ENCODE peak calls at places on chromosomes 12 and 14, in four cellular contexts. I, K, H and W are unnamed samples.

GRCh38 chr14:100065942-100066574 is 836 bp downstream of the EVL start:
- DNase-seq in I (peak), K (peak), H (no peak), W (peak)

GRCh38 chr14:50344116-50344775 is 32.1 kb downstream of the DMAC2L start:
- DNase-seq in I (peak), K (no peak), H (peak), W (no peak)

GRCh38 chr12:82517808-82518207 is 159.5 kb downstream of the METTL25 start:
- DNase-seq in I (peak), K (no peak), H (no peak), W (no peak)

GRCh38 chr14:76917158-76917596 is 91.0 kb downstream of the LRRC74A start:
- DNase-seq in I (peak), K (no peak), H (peak), W (no peak)

GRCh38 chr14:99427632-99428315 is 52.9 kb downstream of the SETD3 start:
- DNase-seq in I (no peak), K (no peak), H (peak), W (no peak)

GRCh38 chr12:106141003-106141402 is 2.2 kb upstream of the NUAK1 start:
- DNase-seq in I (no peak), K (no peak), H (no peak), W (no peak)

GRCh38 chr12:63317447-63317846 is 166.4 kb upstream of the AVPR1A start:
- DNase-seq in I (no peak), K (no peak), H (no peak), W (no peak)

GRCh38 chr14:63454863-63455622 is 88.1 kb downstream of the PPP2R5E start:
- DNase-seq in I (no peak), K (no peak), H (peak), W (no peak)

GRCh38 chr12:75656650-75657049 is 145.2 kb upstream of the KRR1 start:
- DNase-seq in I (no peak), K (no peak), H (peak), W (no peak)

GRCh38 chr12:119621878-119622277 is 28.3 kb downstream of the TMEM233 start:
- DNase-seq in I (no peak), K (no peak), H (no peak), W (no peak)

GRCh38 chr14:71665157-71665556 is 267.1 kb upstream of the RGS6 start:
- DNase-seq in I (no peak), K (no peak), H (peak), W (no peak)

GRCh38 chr12:91139981-91140659 is 28.8 kb upstream of the LUM start:
- DNase-seq in I (no peak), K (no peak), H (peak), W (no peak)

GRCh38 chr12:100733817-100734593 is 60.6 kb upstream of the ANO4 start:
- DNase-seq in I (peak), K (no peak), H (peak), W (no peak)
- TF ChIP-seq CTCF in I (peak), K (no peak), H (peak), W (no peak)

GRCh38 chr14:81991998-81992397 is 458.3 kb upstream of the SEL1L start:
- DNase-seq in I (no peak), K (no peak), H (no peak), W (no peak)
- TF ChIP-seq CTCF in I (peak), K (no peak), H (no peak), W (no peak)

DNA sequence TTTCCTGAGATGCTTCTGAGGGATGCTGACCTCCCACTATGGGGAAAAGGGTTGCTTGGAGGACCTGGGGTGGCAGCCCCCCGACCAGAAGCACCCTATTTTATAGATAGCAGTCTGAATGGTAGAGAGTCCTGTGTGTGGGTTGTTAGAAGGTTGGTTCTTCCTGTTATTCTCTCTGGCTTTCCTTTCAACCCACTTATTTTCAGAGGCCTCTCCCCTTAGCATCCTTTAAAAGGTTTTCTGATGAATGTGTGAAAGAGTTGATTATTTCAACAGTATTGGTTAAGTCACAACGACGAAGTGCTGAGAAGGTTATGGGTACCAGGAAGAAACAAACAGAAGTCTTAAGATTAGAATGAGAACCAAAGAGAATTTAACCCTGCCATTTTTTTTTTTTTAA is 20.8 kb upstream of the MANSC4 start:
- DNase-seq in I (no peak), K (no peak), H (no peak), W (no peak)
- TF ChIP-seq CTCF in I (no peak), K (no peak), H (no peak), W (no peak)

GRCh38 chr12:26719852-26720251 is 113.1 kb downstream of the ITPR2 start:
- DNase-seq in I (no peak), K (no peak), H (no peak), W (no peak)
- TF ChIP-seq CTCF in I (no peak), K (no peak), H (peak), W (no peak)

GRCh38 chr14:60805881-60806569 is 71.5 kb downstream of the MNAT1 start:
- DNase-seq in I (no peak), K (no peak), H (peak), W (no peak)
- TF ChIP-seq CTCF in I (no peak), K (no peak), H (no peak), W (no peak)

DNA sequence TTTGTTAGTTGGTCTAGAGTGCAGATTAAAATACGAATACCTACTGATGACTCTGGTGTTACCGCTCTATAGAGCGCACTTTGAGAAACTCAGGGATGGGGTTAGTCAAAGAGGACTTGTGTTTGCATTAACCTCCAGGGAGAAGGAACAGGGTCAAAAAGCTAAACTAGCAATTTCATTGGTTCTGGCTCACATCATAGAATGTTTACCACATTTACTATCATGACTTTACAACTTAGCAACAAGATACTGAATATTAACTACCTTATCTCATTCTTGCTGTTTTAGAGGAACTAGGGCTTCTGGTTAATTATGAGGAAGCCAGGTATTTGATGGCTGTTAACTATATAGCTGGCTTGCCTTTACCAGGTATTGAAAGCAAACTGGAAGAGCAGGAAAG is 12.8 kb downstream of the LGALS3 start:
- DNase-seq in I (no peak), K (no peak), H (no peak), W (no peak)
- TF ChIP-seq CTCF in I (no peak), K (no peak), H (no peak), W (no peak)